ENCODE peak calls at places on chromosomes 1 and 21, in six cellular contexts. A is stimulated activated CD4-positive, alpha-beta T cell treated with anti-CD3 and anti-CD28 coated beads, Interleukin-1b, Interleukin-23, amount 100 ng/mL, for 24 hours; C is GM12865; M is EL; J is stimulated activated CD8-positive, alpha-beta memory T cell treated with anti-CD3 and anti-CD28 coated beads, Interleukin-7, amount 100 ng/mL, for 24 hours; N is D341Med. I is an unnamed sample.

GRCh38 chr1:183039985-183040447 is 16.8 kb downstream of the LAMC1 start:
- DNase-seq in A (no peak), C (peak), M (peak), J (no peak), N (no peak), I (peak)

GRCh38 chr1:90344963-90345730 is 350.2 kb downstream of the ZNF326 start:
- DNase-seq in A (no peak), C (no peak), M (no peak), J (no peak), N (no peak), I (no peak)

GRCh38 chr1:68210027-68210426 is 22.3 kb downstream of the WLS start:
- DNase-seq in A (no peak), C (no peak), M (no peak), J (no peak), N (no peak), I (no peak)

GRCh38 chr1:212727386-212728181 is 27.9 kb upstream of the BATF3 start:
- DNase-seq in A (no peak), C (no peak), M (peak), J (no peak), N (no peak), I (no peak)

GRCh38 chr1:53944469-53945182 is 873 bp downstream of the IFT25 start:
- DNase-seq in A (no peak), C (no peak), M (peak), J (no peak), N (no peak), I (no peak)

GRCh38 chr1:86753700-86754099 is 49.3 kb downstream of the SH3GLB1 start:
- DNase-seq in A (no peak), C (peak), M (peak), J (no peak), N (no peak), I (no peak)

GRCh38 chr1:181076852-181077251 is 11.6 kb upstream of the IER5 start:
- DNase-seq in A (no peak), C (no peak), M (no peak), J (no peak), N (no peak), I (no peak)

GRCh38 chr1:94096797-94097549 is 24.0 kb downstream of the ABCA4 start:
- DNase-seq in A (no peak), C (no peak), M (no peak), J (no peak), N (no peak), I (no peak)

GRCh38 chr1:112674440-112674985 is at the start of gene MOV10:
- DNase-seq in A (peak), C (peak), M (peak), J (peak), N (peak), I (no peak)

GRCh38 chr1:50333595-50333974 is 89.7 kb downstream of the DMRTA2 start:
- DNase-seq in A (peak), C (peak), M (peak), J (peak), N (peak), I (no peak)

GRCh38 chr1:43799656-43800629 is 92.6 kb downstream of the ST3GAL3 start:
- DNase-seq in A (no peak), C (no peak), M (peak), J (no peak), N (peak), I (no peak)

GRCh38 chr21:34126691-34127090 is 53.3 kb downstream of the MRPS6 start:
- DNase-seq in A (no peak), C (no peak), M (peak), J (no peak), N (no peak), I (no peak)

GRCh38 chr1:10651377-10651776 is 145.1 kb downstream of the CASZ1 start:
- DNase-seq in A (no peak), C (no peak), M (peak), J (no peak), N (no peak), I (no peak)

GRCh38 chr1:222634180-222635013 is 16.5 kb downstream of the MIA3 start:
- DNase-seq in A (no peak), C (peak), M (peak), J (no peak), N (peak), I (peak)

GRCh38 chr1:210558302-210558701 is 229.6 kb downstream of the HHAT start:
- DNase-seq in A (no peak), C (no peak), M (peak), J (no peak), N (no peak), I (no peak)

GRCh38 chr1:230235876-230236275 is 168.8 kb downstream of the GALNT2 start:
- DNase-seq in A (no peak), C (no peak), M (no peak), J (no peak), N (no peak), I (no peak)

GRCh38 chr1:106523448-106523847 is 533.0 kb upstream of the PRMT6 start:
- DNase-seq in A (no peak), C (no peak), M (no peak), J (no peak), N (no peak), I (no peak)

GRCh38 chr21:28554660-28555475 is 437.8 kb downstream of the LTN1 start:
- DNase-seq in A (no peak), C (no peak), M (peak), J (no peak), N (no peak), I (no peak)

GRCh38 chr1:38133304-38133703 is 86.7 kb upstream of the POU3F1 start:
- DNase-seq in A (no peak), C (no peak), M (no peak), J (no peak), N (no peak), I (no peak)

GRCh38 chr1:209710098-209710497 is 5.5 kb downstream of the HSD11B1 start:
- DNase-seq in A (no peak), C (peak), M (peak), J (no peak), N (no peak), I (no peak)

GRCh38 chr1:28905921-28906666 is 8.3 kb upstream of the EPB41 start:
- DNase-seq in A (no peak), C (no peak), M (no peak), J (no peak), N (no peak), I (no peak)

GRCh38 chr21:42668193-42668592 is 14.8 kb downstream of the PDE9A start:
- DNase-seq in A (no peak), C (no peak), M (no peak), J (no peak), N (no peak), I (no peak)

I was measured in pulmonary artery endothelial cell.